ENCODE peak calls at places on chromosomes 5 and 9, in four cellular contexts. V is Peyer's patch, B is PC-9, I is HAP-1. K is an unnamed sample.

GRCh38 chr9:98943682-98944129 is at the start of gene COL15A1:
- DNase-seq in V (no peak), B (no peak), I (peak), K (no peak)

GRCh38 chr9:106110483-106110882 is 416.1 kb downstream of the TMEM38B start:
- DNase-seq in V (no peak), B (no peak), I (no peak), K (no peak)

GRCh38 chr5:161966544-161966943 is 101.0 kb upstream of the GABRG2 start:
- DNase-seq in V (no peak), B (no peak), I (peak), K (no peak)

GRCh38 chr9:138076650-138077009 is 199.0 kb downstream of the CACNA1B start:
- DNase-seq in V (no peak), B (no peak), I (no peak), K (no peak)

GRCh38 chr9:37931586-37931985 is 27.7 kb upstream of the SLC25A51 start:
- DNase-seq in V (no peak), B (no peak), I (no peak), K (no peak)

GRCh38 chr5:33324667-33325307 is 116.0 kb upstream of the TARS1 start:
- DNase-seq in V (no peak), B (no peak), I (no peak), K (no peak)

GRCh38 chr5:78496373-78496772 is 136.0 kb downstream of the SCAMP1 start:
- DNase-seq in V (no peak), B (peak), I (no peak), K (no peak)

GRCh38 chr5:143434261-143435206 is 31.0 kb upstream of the NR3C1 start:
- DNase-seq in V (no peak), B (no peak), I (no peak), K (peak)

GRCh38 chr5:174317261-174317894 is 271.9 kb downstream of the NSG2 start:
- DNase-seq in V (no peak), B (no peak), I (peak), K (no peak)

GRCh38 chr9:128078504-128079434 is 10.7 kb downstream of the SLC25A25 start:
- DNase-seq in V (no peak), B (peak), I (no peak), K (no peak)

GRCh38 chr5:104111622-104112021 is 549.0 kb upstream of the NUDT12 start:
- DNase-seq in V (no peak), B (no peak), I (no peak), K (no peak)

GRCh38 chr9:110583237-110583636 is 3.7 kb upstream of the SVEP1 start:
- DNase-seq in V (no peak), B (no peak), I (no peak), K (no peak)

GRCh38 chr9:36833954-36834353 is 200.1 kb downstream of the PAX5 start:
- DNase-seq in V (peak), B (no peak), I (no peak), K (no peak)

GRCh38 chr5:152405145-152405544 is at the start of gene NMUR2:
- DNase-seq in V (no peak), B (no peak), I (peak), K (peak)

GRCh38 chr9:137672907-137673791 is 54.3 kb downstream of the EHMT1 start:
- DNase-seq in V (no peak), B (peak), I (peak), K (peak)

GRCh38 chr5:175617447-175617846 is 40.4 kb upstream of the HRH2 start:
- DNase-seq in V (no peak), B (no peak), I (no peak), K (no peak)

GRCh38 chr5:12467799-12468198 is 563.6 kb upstream of the CTNND2 start:
- DNase-seq in V (no peak), B (no peak), I (no peak), K (no peak)

GRCh38 chr9:130899051-130899748 is 2.6 kb upstream of the QRFP start:
- DNase-seq in V (no peak), B (no peak), I (no peak), K (no peak)

DNA sequence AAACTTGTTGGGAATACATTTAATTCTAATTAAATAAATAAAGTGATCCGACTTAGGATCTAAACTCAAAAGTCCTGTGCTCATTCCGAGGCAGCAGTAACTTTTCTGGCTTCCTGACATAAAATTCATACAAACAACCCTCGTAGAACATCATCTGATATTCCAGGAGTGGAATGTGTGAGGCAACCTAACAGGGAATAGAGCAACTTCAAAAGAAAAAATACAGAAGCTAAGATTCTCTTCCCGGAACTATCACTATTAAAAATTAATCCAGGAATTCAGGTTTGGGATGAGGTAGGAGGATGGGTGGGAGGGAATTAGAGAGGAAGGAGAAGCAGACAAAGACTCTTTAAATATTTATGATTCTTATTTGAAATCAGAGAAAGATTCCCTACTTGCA is 32.9 kb upstream of the TRIO start:
- DNase-seq in V (no peak), B (no peak), I (no peak), K (no peak)
- H3K4me3 ChIP-seq in V (no peak), B (no peak), I (no peak), K (no peak)

DNA sequence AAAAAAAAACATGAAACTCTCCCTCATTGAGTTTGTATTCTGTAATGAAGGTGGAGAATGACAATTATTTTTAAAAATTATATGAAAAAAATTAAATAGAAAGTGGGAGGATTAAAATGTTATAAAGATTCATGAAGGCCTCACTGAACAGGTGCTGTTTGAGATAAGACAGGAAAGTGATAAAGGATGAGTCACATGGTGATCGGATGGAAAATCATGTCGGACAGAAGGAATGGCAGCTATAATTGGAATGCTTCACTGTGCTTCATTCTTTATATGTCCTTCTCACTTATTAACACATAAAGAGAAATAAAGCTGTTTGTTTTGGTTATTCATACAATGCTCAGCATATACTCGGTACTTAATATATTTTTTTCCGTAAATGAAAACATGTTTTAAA is 464.5 kb upstream of the RGMB start:
- DNase-seq in V (no peak), B (no peak), I (no peak), K (no peak)
- H3K4me3 ChIP-seq in V (no peak), B (peak), I (no peak), K (no peak)

GRCh38 chr9:129079829-129080228 is 1.1 kb upstream of the DOLPP1 start:
- DNase-seq in V (no peak), B (no peak), I (no peak), K (no peak)
- H3K4me3 ChIP-seq in V (peak), B (peak), I (peak), K (peak)

DNA sequence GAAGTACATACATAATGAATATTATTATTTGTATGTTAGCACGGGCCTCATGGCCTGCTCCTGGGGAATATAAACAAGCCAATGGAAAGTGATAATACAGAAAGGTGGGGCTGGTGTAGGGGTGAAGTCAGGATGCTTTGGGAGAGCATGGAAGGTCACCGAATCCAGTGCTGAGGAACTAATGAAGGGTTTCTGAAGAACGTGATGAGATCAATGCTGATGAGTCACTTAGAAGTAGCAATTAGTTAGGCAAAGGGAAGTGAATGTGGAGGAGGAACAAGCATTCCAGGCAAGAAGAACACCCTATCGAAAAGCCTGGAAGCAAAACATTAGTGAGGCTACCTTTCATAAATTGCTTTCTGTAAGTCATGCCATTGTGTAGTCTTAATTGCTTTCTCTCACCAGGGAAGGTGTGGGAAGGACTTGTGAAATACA is 2.1 kb downstream of the ANXA1 start:
- DNase-seq in V (no peak), B (peak), I (peak), K (no peak)
- H3K4me3 ChIP-seq in V (peak), B (peak), I (peak), K (peak)

GRCh38 chr5:123035950-123036390 is 555 bp downstream of the PPIC start:
- DNase-seq in V (peak), B (peak), I (peak), K (no peak)
- H3K4me3 ChIP-seq in V (peak), B (peak), I (peak), K (no peak)

DNA sequence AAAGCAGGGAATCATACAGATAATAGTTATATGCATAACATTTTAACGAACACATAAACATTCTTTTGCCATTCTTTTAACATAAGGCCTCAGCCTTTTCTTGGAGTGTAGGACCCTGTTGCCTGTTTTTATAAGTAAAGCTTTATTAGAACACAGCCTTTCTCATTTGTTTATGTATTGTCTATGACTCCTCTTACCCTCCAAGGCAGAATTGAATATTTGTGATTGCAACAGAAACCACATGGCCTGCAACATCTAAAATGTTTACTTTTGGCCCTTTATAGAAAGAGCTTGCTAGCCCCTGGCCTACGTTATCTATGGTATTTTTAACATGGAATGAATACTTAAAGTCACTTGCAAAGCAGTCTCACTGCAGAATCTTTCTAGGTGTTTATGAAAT is 2.6 kb downstream of the SLC31A1 start:
- DNase-seq in V (no peak), B (peak), I (no peak), K (no peak)
- H3K4me3 ChIP-seq in V (no peak), B (no peak), I (no peak), K (no peak)

GRCh38 chr9:79254900-79255651 is 316.7 kb upstream of the TLE4 start:
- DNase-seq in V (no peak), B (no peak), I (no peak), K (no peak)

GRCh38 chr9:79257215-79257614 is 314.6 kb upstream of the TLE4 start:
- DNase-seq in V (no peak), B (no peak), I (no peak), K (no peak)

GRCh38 chr9:79255681-79256080 is 316.1 kb upstream of the TLE4 start:
- DNase-seq in V (no peak), B (no peak), I (no peak), K (no peak)

GRCh38 chr9:79256691-79257213 is 315.0 kb upstream of the TLE4 start:
- DNase-seq in V (no peak), B (no peak), I (no peak), K (no peak)

GRCh38 chr9:79257671-79258410 is 313.9 kb upstream of the TLE4 start:
- DNase-seq in V (no peak), B (no peak), I (no peak), K (no peak)
- H3K4me3 ChIP-seq in V (no peak), B (no peak), I (no peak), K (no peak)

GRCh38 chr5:172858990-172859811 is 25.1 kb downstream of the ERGIC1 start:
- DNase-seq in V (peak), B (peak), I (no peak), K (no peak)
- H3K4me3 ChIP-seq in V (no peak), B (no peak), I (no peak), K (no peak)

K was measured in Jurkat, Clone E6-1.